ENCODE peak calls at places on chromosome 3, in seven cellular contexts. One of them, this sample, is unnamed.

GRCh38 chr3:170320471-170321121 is 36.9 kb upstream of the SKIL start:
- DNase-seq in pancreas: no peak
- DNase-seq in tibial artery: no peak
- DNase-seq in neural crest cell: no peak
- DNase-seq in prostate gland: no peak
- DNase-seq in IMR-90: peak; percentile 24
- DNase-seq in body of pancreas: no peak
- DNase-seq in this sample: no peak

GRCh38 chr3:124034016-124034808 is 42.3 kb upstream of the ROPN1 start:
- DNase-seq in pancreas: peak; percentile 75
- DNase-seq in tibial artery: no peak
- DNase-seq in neural crest cell: peak; percentile 15
- DNase-seq in prostate gland: no peak
- DNase-seq in IMR-90: no peak
- DNase-seq in body of pancreas: peak; percentile 8
- DNase-seq in this sample: no peak

GRCh38 chr3:43794776-43795175 is 104.0 kb downstream of the ABHD5 start:
- DNase-seq in pancreas: no peak
- DNase-seq in tibial artery: no peak
- DNase-seq in neural crest cell: no peak
- DNase-seq in prostate gland: no peak
- DNase-seq in IMR-90: peak; percentile 60
- DNase-seq in body of pancreas: no peak
- DNase-seq in this sample: no peak

GRCh38 chr3:108006077-108006675 is 84.7 kb downstream of the CD47 start:
- DNase-seq in pancreas: no peak
- DNase-seq in tibial artery: no peak
- DNase-seq in neural crest cell: no peak
- DNase-seq in prostate gland: peak; percentile 82
- DNase-seq in IMR-90: no peak
- DNase-seq in body of pancreas: peak; percentile 65
- DNase-seq in this sample: no peak

GRCh38 chr3:66386925-66387650 is 113.7 kb downstream of the LRIG1 start:
- DNase-seq in pancreas: no peak
- DNase-seq in tibial artery: no peak
- DNase-seq in neural crest cell: peak; percentile 31
- DNase-seq in prostate gland: no peak
- DNase-seq in IMR-90: peak; percentile 53
- DNase-seq in body of pancreas: no peak
- DNase-seq in this sample: peak; percentile 55

GRCh38 chr3:115836944-115837343 is 213.6 kb downstream of the GAP43 start:
- DNase-seq in pancreas: no peak
- DNase-seq in tibial artery: no peak
- DNase-seq in neural crest cell: no peak
- DNase-seq in prostate gland: no peak
- DNase-seq in IMR-90: peak; percentile 34
- DNase-seq in body of pancreas: no peak
- DNase-seq in this sample: no peak

GRCh38 chr3:45479627-45480026 is 91.3 kb downstream of the LARS2 start:
- DNase-seq in pancreas: no peak
- DNase-seq in tibial artery: no peak
- DNase-seq in neural crest cell: no peak
- DNase-seq in prostate gland: no peak
- DNase-seq in IMR-90: peak; percentile 79
- DNase-seq in body of pancreas: no peak
- DNase-seq in this sample: no peak

GRCh38 chr3:193174137-193174536 is 66.9 kb upstream of the PLAAT1 start:
- DNase-seq in pancreas: no peak
- DNase-seq in tibial artery: no peak
- DNase-seq in neural crest cell: no peak
- DNase-seq in prostate gland: no peak
- DNase-seq in IMR-90: no peak
- DNase-seq in body of pancreas: no peak
- DNase-seq in this sample: no peak

GRCh38 chr3:158918008-158918407 is 116.2 kb downstream of the MFSD1 start:
- DNase-seq in pancreas: no peak
- DNase-seq in tibial artery: no peak
- DNase-seq in neural crest cell: peak; percentile 35
- DNase-seq in prostate gland: no peak
- DNase-seq in IMR-90: peak; percentile 29
- DNase-seq in body of pancreas: peak; percentile 62
- DNase-seq in this sample: no peak

GRCh38 chr3:17740703-17741102 is 1.7 kb downstream of the TBC1D5 start:
- DNase-seq in pancreas: no peak
- DNase-seq in tibial artery: no peak
- DNase-seq in neural crest cell: no peak
- DNase-seq in prostate gland: no peak
- DNase-seq in IMR-90: peak; percentile 83
- DNase-seq in body of pancreas: peak; percentile 28
- DNase-seq in this sample: no peak

DNA sequence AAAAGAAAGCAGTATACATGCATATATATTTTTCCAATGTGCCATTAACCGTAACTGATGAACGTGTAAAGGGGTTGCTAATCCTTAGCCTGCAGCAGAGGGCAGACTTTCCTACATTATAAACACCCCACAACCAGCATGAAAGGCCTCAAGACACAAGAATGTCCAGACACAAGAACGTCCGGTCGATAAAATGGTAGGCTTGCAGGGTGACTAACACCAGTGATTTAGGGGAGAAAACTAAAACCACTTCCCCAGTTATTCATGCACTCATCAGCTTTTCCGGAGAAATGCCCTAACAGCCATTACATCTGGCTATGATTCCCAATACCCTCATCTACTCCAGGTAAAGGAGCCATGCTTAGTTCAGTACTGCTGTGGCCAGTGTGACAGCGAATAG is 57.4 kb downstream of the LRTM1 start:
- DNase-seq in pancreas: no peak
- DNase-seq in tibial artery: no peak
- DNase-seq in neural crest cell: peak; percentile 8
- DNase-seq in prostate gland: peak; percentile 19
- DNase-seq in IMR-90: peak; percentile 97
- DNase-seq in body of pancreas: peak; percentile 30
- DNase-seq in this sample: no peak
- TF ChIP-seq CTCF in pancreas: peak; percentile 18
- TF ChIP-seq CTCF in tibial artery: no peak
- TF ChIP-seq CTCF in neural crest cell: peak; percentile 70
- TF ChIP-seq CTCF in prostate gland: peak; percentile 34
- TF ChIP-seq CTCF in IMR-90: peak; percentile 88
- TF ChIP-seq CTCF in body of pancreas: peak; percentile 15
- TF ChIP-seq CTCF in this sample: peak; percentile 16

DNA sequence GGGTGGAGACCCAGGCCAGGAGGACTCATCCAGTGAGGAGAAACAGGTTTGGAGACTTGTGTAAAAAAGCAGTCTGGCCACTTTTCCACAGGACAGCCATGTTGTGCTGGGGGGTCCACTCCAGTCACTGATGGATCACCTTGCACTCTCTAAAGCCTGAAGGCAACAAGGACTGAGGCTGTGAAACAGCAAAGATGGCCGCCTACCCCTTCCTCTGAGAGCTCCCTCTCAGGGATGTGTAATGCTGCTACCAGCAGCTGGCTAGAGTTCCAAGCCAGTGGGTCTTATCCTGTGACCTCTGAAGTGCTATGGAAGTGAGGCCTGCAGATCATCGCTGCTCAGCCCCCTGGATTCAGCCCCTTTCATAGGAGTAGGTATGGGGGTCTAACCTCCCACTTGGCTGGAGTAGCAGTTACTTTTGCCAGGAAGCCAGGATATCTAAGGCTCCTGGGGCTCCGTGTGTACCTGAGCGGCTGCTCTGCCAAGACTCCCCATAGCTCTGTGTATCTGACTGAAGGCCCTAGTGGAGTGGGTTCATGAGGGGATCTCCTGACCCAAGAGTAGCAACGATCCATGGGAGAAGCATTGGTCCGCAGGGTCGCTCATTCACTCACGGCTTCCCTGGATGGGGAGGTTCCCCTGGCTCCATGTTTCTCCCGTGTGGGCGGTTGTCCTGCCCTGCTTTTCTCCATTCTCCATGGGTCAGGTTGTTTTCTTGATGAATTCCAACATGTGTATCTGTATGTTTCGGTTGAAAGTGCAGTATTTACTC is 69.9 kb upstream of the TNFSF10 start:
- DNase-seq in pancreas: no peak
- DNase-seq in tibial artery: no peak
- DNase-seq in neural crest cell: no peak
- DNase-seq in prostate gland: no peak
- DNase-seq in IMR-90: no peak
- DNase-seq in body of pancreas: no peak
- DNase-seq in this sample: no peak
- TF ChIP-seq CTCF in pancreas: no peak
- TF ChIP-seq CTCF in tibial artery: no peak
- TF ChIP-seq CTCF in neural crest cell: no peak
- TF ChIP-seq CTCF in prostate gland: no peak
- TF ChIP-seq CTCF in IMR-90: no peak
- TF ChIP-seq CTCF in body of pancreas: no peak
- TF ChIP-seq CTCF in this sample: no peak

GRCh38 chr3:192170031-192170430 is 557.3 kb downstream of the FGF12 start:
- DNase-seq in pancreas: no peak
- DNase-seq in tibial artery: no peak
- DNase-seq in neural crest cell: no peak
- DNase-seq in prostate gland: no peak
- DNase-seq in IMR-90: no peak
- DNase-seq in body of pancreas: no peak
- DNase-seq in this sample: no peak
- TF ChIP-seq CTCF in pancreas: no peak
- TF ChIP-seq CTCF in tibial artery: no peak
- TF ChIP-seq CTCF in neural crest cell: no peak
- TF ChIP-seq CTCF in prostate gland: no peak
- TF ChIP-seq CTCF in IMR-90: no peak
- TF ChIP-seq CTCF in body of pancreas: no peak
- TF ChIP-seq CTCF in this sample: no peak

GRCh38 chr3:37457392-37458065 is 283.1 kb upstream of the LRRFIP2 start:
- DNase-seq in pancreas: no peak
- DNase-seq in tibial artery: no peak
- DNase-seq in neural crest cell: no peak
- DNase-seq in prostate gland: no peak
- DNase-seq in IMR-90: no peak
- DNase-seq in body of pancreas: no peak
- DNase-seq in this sample: no peak

GRCh38 chr3:37458162-37458895 is 283.9 kb upstream of the LRRFIP2 start:
- DNase-seq in pancreas: no peak
- DNase-seq in tibial artery: peak; percentile 38
- DNase-seq in neural crest cell: no peak
- DNase-seq in prostate gland: no peak
- DNase-seq in IMR-90: no peak
- DNase-seq in body of pancreas: peak; percentile 7
- DNase-seq in this sample: no peak

GRCh38 chr3:37456270-37456708 is 281.9 kb upstream of the LRRFIP2 start:
- DNase-seq in pancreas: no peak
- DNase-seq in tibial artery: peak; percentile 86
- DNase-seq in neural crest cell: no peak
- DNase-seq in prostate gland: peak; percentile 35
- DNase-seq in IMR-90: no peak
- DNase-seq in body of pancreas: peak; percentile 35
- DNase-seq in this sample: no peak

GRCh38 chr3:37456791-37457190 is 282.4 kb upstream of the LRRFIP2 start:
- DNase-seq in pancreas: no peak
- DNase-seq in tibial artery: no peak
- DNase-seq in neural crest cell: no peak
- DNase-seq in prostate gland: no peak
- DNase-seq in IMR-90: no peak
- DNase-seq in body of pancreas: no peak
- DNase-seq in this sample: no peak

GRCh38 chr3:37453393-37454391 is 279.3 kb upstream of the LRRFIP2 start:
- DNase-seq in pancreas: no peak
- DNase-seq in tibial artery: peak; percentile 79
- DNase-seq in neural crest cell: peak; percentile 53
- DNase-seq in prostate gland: peak; percentile 42
- DNase-seq in IMR-90: no peak
- DNase-seq in body of pancreas: peak; percentile 43
- DNase-seq in this sample: no peak
- TF ChIP-seq CTCF in pancreas: no peak
- TF ChIP-seq CTCF in tibial artery: peak; percentile 47
- TF ChIP-seq CTCF in neural crest cell: peak; percentile 52
- TF ChIP-seq CTCF in prostate gland: no peak
- TF ChIP-seq CTCF in IMR-90: no peak
- TF ChIP-seq CTCF in body of pancreas: no peak
- TF ChIP-seq CTCF in this sample: no peak

DNA sequence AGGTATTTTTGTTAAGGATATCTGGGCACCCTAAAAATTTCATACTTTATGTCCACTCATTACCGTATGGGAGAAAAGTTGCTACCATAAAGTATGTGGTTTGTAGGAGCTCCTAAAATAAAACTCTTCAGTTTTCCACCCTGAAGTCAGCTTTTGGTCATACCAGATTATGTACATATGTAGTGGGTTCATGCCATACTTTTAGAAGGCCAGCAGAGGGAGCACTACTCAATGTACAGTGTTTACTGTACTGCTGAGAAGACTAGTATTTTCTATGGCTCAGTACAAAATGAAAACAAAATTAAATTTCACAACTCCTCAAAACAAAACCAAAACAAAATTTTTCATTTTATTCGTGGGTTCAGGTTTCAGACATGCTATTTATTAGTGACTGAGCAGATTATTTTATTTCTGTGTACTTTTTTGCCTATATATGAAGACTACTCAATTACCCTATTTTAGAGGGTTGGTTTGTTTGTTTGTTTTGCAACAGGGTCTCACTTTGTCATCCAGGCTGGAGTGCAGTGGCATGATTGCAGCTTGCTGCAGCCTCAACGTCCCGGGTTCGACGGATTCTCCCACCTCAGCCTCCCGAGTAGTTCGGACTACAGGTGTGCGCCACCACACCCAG is 24.3 kb downstream of the NXPE3 start:
- DNase-seq in pancreas: no peak
- DNase-seq in tibial artery: no peak
- DNase-seq in neural crest cell: peak; percentile 34
- DNase-seq in prostate gland: peak; percentile 72
- DNase-seq in IMR-90: peak; percentile 79
- DNase-seq in body of pancreas: peak; percentile 76
- DNase-seq in this sample: no peak
- TF ChIP-seq CTCF in pancreas: peak; percentile 76
- TF ChIP-seq CTCF in tibial artery: peak; percentile 82
- TF ChIP-seq CTCF in neural crest cell: peak; percentile 89
- TF ChIP-seq CTCF in prostate gland: peak; percentile 78
- TF ChIP-seq CTCF in IMR-90: peak; percentile 78
- TF ChIP-seq CTCF in body of pancreas: peak; percentile 69
- TF ChIP-seq CTCF in this sample: peak; percentile 41

This sample was measured in vagina.